ENCODE peak calls at places on chromosomes 1 and 21, in seven cellular contexts. One of them, this sample, is unnamed. For H3K4me1, the result is how much of the 10 kb centered on the place peaks cover.

GRCh38 chr21:44666401-44667320 is at the start of gene KRTAP12-2:
- DNase-seq in HCT116: no peak
- DNase-seq in heart right ventricle: no peak
- DNase-seq in endothelial cell of umbilical vein: no peak
- DNase-seq in GM23248: no peak
- DNase-seq in uterus: no peak
- DNase-seq in small intestine: no peak
- DNase-seq in this sample: no peak

GRCh38 chr21:34732388-34732821 is 63.6 kb downstream of the CLIC6 start:
- DNase-seq in endothelial cell of umbilical vein: no peak
- DNase-seq in small intestine: no peak
- DNase-seq in uterus: no peak
- DNase-seq in GM23248: peak
- DNase-seq in HCT116: no peak
- DNase-seq in heart right ventricle: no peak
- DNase-seq in this sample: no peak

GRCh38 chr1:22275626-22276395 is 132.9 kb upstream of the WNT4 start:
- DNase-seq in heart right ventricle: peak
- DNase-seq in HCT116: peak
- DNase-seq in small intestine: peak
- DNase-seq in endothelial cell of umbilical vein: peak
- DNase-seq in uterus: peak
- DNase-seq in GM23248: peak
- DNase-seq in this sample: no peak

GRCh38 chr1:228336308-228337030 is 70.2 kb downstream of the TRIM11 start:
- DNase-seq in HCT116: no peak
- DNase-seq in uterus: no peak
- DNase-seq in endothelial cell of umbilical vein: no peak
- DNase-seq in small intestine: no peak
- DNase-seq in heart right ventricle: no peak
- DNase-seq in GM23248: peak
- DNase-seq in this sample: no peak

GRCh38 chr1:200675588-200675852 is 5.8 kb upstream of the DDX59 start:
- DNase-seq in HCT116: no peak
- DNase-seq in uterus: no peak
- DNase-seq in endothelial cell of umbilical vein: no peak
- DNase-seq in heart right ventricle: no peak
- DNase-seq in small intestine: no peak
- DNase-seq in GM23248: no peak
- DNase-seq in this sample: no peak

GRCh38 chr1:223052931-223053330 is 90.1 kb downstream of the TLR5 start:
- DNase-seq in heart right ventricle: no peak
- DNase-seq in GM23248: peak
- DNase-seq in endothelial cell of umbilical vein: no peak
- DNase-seq in HCT116: no peak
- DNase-seq in small intestine: no peak
- DNase-seq in uterus: no peak
- DNase-seq in this sample: no peak

GRCh38 chr1:220093361-220094015 is 444 bp upstream of the IARS2 start:
- DNase-seq in GM23248: no peak
- DNase-seq in small intestine: no peak
- DNase-seq in uterus: no peak
- DNase-seq in endothelial cell of umbilical vein: no peak
- DNase-seq in HCT116: no peak
- DNase-seq in heart right ventricle: no peak
- DNase-seq in this sample: peak

GRCh38 chr1:234170622-234171021 is 202.6 kb upstream of the COA6 start:
- DNase-seq in small intestine: no peak
- DNase-seq in uterus: no peak
- DNase-seq in HCT116: no peak
- DNase-seq in GM23248: no peak
- DNase-seq in endothelial cell of umbilical vein: no peak
- DNase-seq in heart right ventricle: no peak
- DNase-seq in this sample: no peak

GRCh38 chr21:36613554-36613953 is 85.4 kb upstream of the SIM2 start:
- DNase-seq in HCT116: no peak
- DNase-seq in small intestine: no peak
- DNase-seq in endothelial cell of umbilical vein: no peak
- DNase-seq in heart right ventricle: no peak
- DNase-seq in GM23248: no peak
- DNase-seq in uterus: no peak
- DNase-seq in this sample: no peak

GRCh38 chr21:42257091-42257760 is 38.3 kb downstream of the ABCG1 start:
- DNase-seq in uterus: no peak
- DNase-seq in HCT116: no peak
- DNase-seq in small intestine: no peak
- DNase-seq in GM23248: no peak
- DNase-seq in endothelial cell of umbilical vein: no peak
- DNase-seq in heart right ventricle: no peak
- DNase-seq in this sample: no peak

GRCh38 chr1:183622884-183623785 is 12.4 kb downstream of the ARPC5 start:
- DNase-seq in heart right ventricle: peak
- DNase-seq in GM23248: peak
- DNase-seq in HCT116: peak
- DNase-seq in small intestine: peak
- DNase-seq in uterus: no peak
- DNase-seq in endothelial cell of umbilical vein: peak
- DNase-seq in this sample: no peak

GRCh38 chr1:185666582-185666981 is 67.6 kb upstream of the HMCN1 start:
- DNase-seq in GM23248: no peak
- DNase-seq in uterus: no peak
- DNase-seq in endothelial cell of umbilical vein: no peak
- DNase-seq in HCT116: no peak
- DNase-seq in heart right ventricle: no peak
- DNase-seq in small intestine: no peak
- DNase-seq in this sample: no peak

GRCh38 chr1:234589064-234589765 is 20.8 kb downstream of the IRF2BP2 start:
- DNase-seq in HCT116: no peak
- DNase-seq in uterus: no peak
- DNase-seq in small intestine: peak
- DNase-seq in endothelial cell of umbilical vein: no peak
- DNase-seq in heart right ventricle: no peak
- DNase-seq in GM23248: peak
- DNase-seq in this sample: no peak

DNA sequence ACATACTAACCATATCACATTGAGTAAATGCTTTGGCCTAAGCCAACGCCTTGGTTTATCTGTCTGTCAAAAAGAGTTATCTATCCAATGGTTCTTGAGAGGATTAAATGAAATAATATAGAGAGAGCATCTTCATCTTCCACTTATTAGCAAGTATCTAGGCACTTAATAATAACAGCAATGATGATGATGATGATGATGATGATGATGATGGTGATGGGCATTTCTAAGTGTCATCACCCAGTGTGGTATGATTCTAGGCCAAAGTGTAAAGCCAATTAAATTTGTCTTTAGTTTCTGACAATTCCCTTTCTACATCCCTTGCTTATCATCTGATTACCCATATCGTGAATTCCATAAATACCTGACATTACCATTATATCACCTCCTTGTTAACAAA is 65.7 kb upstream of the LRRC53 start:
- DNase-seq in small intestine: no peak
- DNase-seq in heart right ventricle: no peak
- DNase-seq in endothelial cell of umbilical vein: no peak
- DNase-seq in HCT116: no peak
- DNase-seq in uterus: no peak
- DNase-seq in GM23248: no peak
- DNase-seq in this sample: no peak
- H3K4me1 ChIP-seq in small intestine: under half
- H3K4me1 ChIP-seq in heart right ventricle: under half
- H3K4me1 ChIP-seq in endothelial cell of umbilical vein: under half
- H3K4me1 ChIP-seq in HCT116: under half
- H3K4me1 ChIP-seq in uterus: under half
- H3K4me1 ChIP-seq in GM23248: under half
- H3K4me1 ChIP-seq in this sample: under half

GRCh38 chr21:46128983-46129571 is 26.3 kb downstream of the FTCD start:
- DNase-seq in heart right ventricle: no peak
- DNase-seq in uterus: peak
- DNase-seq in endothelial cell of umbilical vein: no peak
- DNase-seq in small intestine: no peak
- DNase-seq in GM23248: no peak
- DNase-seq in HCT116: no peak
- DNase-seq in this sample: no peak

GRCh38 chr21:46129846-46130651 is 25.3 kb downstream of the FTCD start:
- DNase-seq in uterus: peak
- DNase-seq in heart right ventricle: no peak
- DNase-seq in endothelial cell of umbilical vein: no peak
- DNase-seq in GM23248: no peak
- DNase-seq in small intestine: no peak
- DNase-seq in HCT116: no peak
- DNase-seq in this sample: no peak

GRCh38 chr21:46127239-46128105 is 27.9 kb downstream of the FTCD start:
- DNase-seq in GM23248: no peak
- DNase-seq in endothelial cell of umbilical vein: no peak
- DNase-seq in heart right ventricle: no peak
- DNase-seq in small intestine: no peak
- DNase-seq in uterus: peak
- DNase-seq in HCT116: no peak
- DNase-seq in this sample: no peak

GRCh38 chr21:46126321-46127238 is 28.7 kb downstream of the COL6A2 start:
- DNase-seq in heart right ventricle: peak
- DNase-seq in endothelial cell of umbilical vein: no peak
- DNase-seq in small intestine: no peak
- DNase-seq in uterus: peak
- DNase-seq in GM23248: no peak
- DNase-seq in HCT116: no peak
- DNase-seq in this sample: no peak

GRCh38 chr21:46128106-46128982 is 27.0 kb downstream of the FTCD start:
- DNase-seq in GM23248: peak
- DNase-seq in uterus: peak
- DNase-seq in small intestine: no peak
- DNase-seq in endothelial cell of umbilical vein: no peak
- DNase-seq in heart right ventricle: peak
- DNase-seq in HCT116: no peak
- DNase-seq in this sample: no peak
- H3K27ac ChIP-seq in GM23248: no peak
- H3K27ac ChIP-seq in uterus: peak
- H3K27ac ChIP-seq in small intestine: no peak
- H3K27ac ChIP-seq in endothelial cell of umbilical vein: no peak
- H3K27ac ChIP-seq in heart right ventricle: peak
- H3K27ac ChIP-seq in HCT116: no peak
- H3K27ac ChIP-seq in this sample: no peak

GRCh38 chr1:68525781-68526180 is 28.9 kb upstream of the DEPDC1 start:
- DNase-seq in GM23248: no peak
- DNase-seq in small intestine: no peak
- DNase-seq in heart right ventricle: no peak
- DNase-seq in uterus: no peak
- DNase-seq in endothelial cell of umbilical vein: no peak
- DNase-seq in HCT116: no peak
- DNase-seq in this sample: no peak
- H3K4me1 ChIP-seq in GM23248: under half
- H3K4me1 ChIP-seq in small intestine: under half
- H3K4me1 ChIP-seq in heart right ventricle: under half
- H3K4me1 ChIP-seq in uterus: under half
- H3K4me1 ChIP-seq in endothelial cell of umbilical vein: under half
- H3K4me1 ChIP-seq in HCT116: under half
- H3K4me1 ChIP-seq in this sample: under half

GRCh38 chr1:202081992-202082391 is 40.7 kb upstream of the GPR37L1 start:
- DNase-seq in small intestine: peak
- DNase-seq in heart right ventricle: no peak
- DNase-seq in endothelial cell of umbilical vein: no peak
- DNase-seq in GM23248: no peak
- DNase-seq in HCT116: no peak
- DNase-seq in uterus: no peak
- DNase-seq in this sample: no peak

GRCh38 chr1:202072211-202072610 is 50.5 kb upstream of the GPR37L1 start:
- DNase-seq in uterus: no peak
- DNase-seq in GM23248: no peak
- DNase-seq in heart right ventricle: no peak
- DNase-seq in endothelial cell of umbilical vein: no peak
- DNase-seq in HCT116: no peak
- DNase-seq in small intestine: peak
- DNase-seq in this sample: no peak

GRCh38 chr1:202078211-202078610 is 44.5 kb upstream of the GPR37L1 start:
- DNase-seq in endothelial cell of umbilical vein: no peak
- DNase-seq in uterus: no peak
- DNase-seq in small intestine: peak
- DNase-seq in HCT116: no peak
- DNase-seq in GM23248: no peak
- DNase-seq in heart right ventricle: no peak
- DNase-seq in this sample: no peak

GRCh38 chr1:202074985-202075773 is 47.5 kb upstream of the GPR37L1 start:
- DNase-seq in endothelial cell of umbilical vein: no peak
- DNase-seq in GM23248: no peak
- DNase-seq in HCT116: no peak
- DNase-seq in heart right ventricle: no peak
- DNase-seq in uterus: no peak
- DNase-seq in small intestine: peak
- DNase-seq in this sample: no peak

GRCh38 chr1:202076050-202076511 is 46.6 kb upstream of the GPR37L1 start:
- DNase-seq in GM23248: no peak
- DNase-seq in heart right ventricle: no peak
- DNase-seq in endothelial cell of umbilical vein: no peak
- DNase-seq in HCT116: no peak
- DNase-seq in uterus: no peak
- DNase-seq in small intestine: peak
- DNase-seq in this sample: no peak
- H3K27ac ChIP-seq in GM23248: no peak
- H3K27ac ChIP-seq in heart right ventricle: peak
- H3K27ac ChIP-seq in endothelial cell of umbilical vein: no peak
- H3K27ac ChIP-seq in HCT116: peak
- H3K27ac ChIP-seq in uterus: no peak
- H3K27ac ChIP-seq in small intestine: peak
- H3K27ac ChIP-seq in this sample: no peak

GRCh38 chr1:214198571-214198970 is 82.4 kb upstream of the SMYD2 start:
- DNase-seq in endothelial cell of umbilical vein: no peak
- DNase-seq in HCT116: no peak
- DNase-seq in heart right ventricle: no peak
- DNase-seq in small intestine: no peak
- DNase-seq in uterus: no peak
- DNase-seq in GM23248: no peak
- DNase-seq in this sample: no peak
- H3K4me1 ChIP-seq in endothelial cell of umbilical vein: under half
- H3K4me1 ChIP-seq in HCT116: under half
- H3K4me1 ChIP-seq in heart right ventricle: under half
- H3K4me1 ChIP-seq in small intestine: under half
- H3K4me1 ChIP-seq in uterus: under half
- H3K4me1 ChIP-seq in GM23248: under half
- H3K4me1 ChIP-seq in this sample: under half

GRCh38 chr1:109726007-109726406 is 14.0 kb downstream of the GSTM5 start:
- DNase-seq in HCT116: no peak
- DNase-seq in small intestine: no peak
- DNase-seq in uterus: no peak
- DNase-seq in heart right ventricle: no peak
- DNase-seq in endothelial cell of umbilical vein: no peak
- DNase-seq in GM23248: no peak
- DNase-seq in this sample: no peak
- H3K27ac ChIP-seq in HCT116: no peak
- H3K27ac ChIP-seq in small intestine: no peak
- H3K27ac ChIP-seq in uterus: no peak
- H3K27ac ChIP-seq in heart right ventricle: no peak
- H3K27ac ChIP-seq in endothelial cell of umbilical vein: no peak
- H3K27ac ChIP-seq in GM23248: no peak
- H3K27ac ChIP-seq in this sample: no peak

GRCh38 chr1:175171214-175171913 is 21.2 kb downstream of the KIAA0040 start:
- DNase-seq in endothelial cell of umbilical vein: no peak
- DNase-seq in GM23248: no peak
- DNase-seq in heart right ventricle: no peak
- DNase-seq in small intestine: no peak
- DNase-seq in uterus: no peak
- DNase-seq in HCT116: no peak
- DNase-seq in this sample: no peak
- H3K4me1 ChIP-seq in endothelial cell of umbilical vein: under half
- H3K4me1 ChIP-seq in GM23248: under half
- H3K4me1 ChIP-seq in heart right ventricle: under half
- H3K4me1 ChIP-seq in small intestine: under half
- H3K4me1 ChIP-seq in uterus: under half
- H3K4me1 ChIP-seq in HCT116: half or more
- H3K4me1 ChIP-seq in this sample: under half

This sample was measured in thoracic aorta.